ENCODE peak calls at places on chromosome 1, in seven cellular contexts. L, Q, F, Z, X, R and K are unnamed samples. For H3K9me3, the result is how much of the 10 kb centered on the place peaks cover.

GRCh38 chr1:205235921-205236320 is 8.2 kb downstream of the TMCC2 start:
- DNase-seq in Q (no peak), F (no peak), L (no peak), X (no peak), R (no peak), Z (no peak), K (no peak)

GRCh38 chr1:1084028-1084371 is 9.9 kb upstream of the RNF223 start:
- DNase-seq in Z (no peak), F (peak), L (no peak), X (no peak), R (no peak), Q (no peak), K (peak)

GRCh38 chr1:235763962-235764361 is 102.7 kb downstream of the LYST start:
- DNase-seq in X (no peak), R (no peak), Q (no peak), Z (no peak), L (no peak), F (no peak), K (no peak)

GRCh38 chr1:218699411-218699810 is 354.3 kb downstream of the TGFB2 start:
- DNase-seq in X (peak), R (no peak), L (no peak), Z (no peak), Q (no peak), F (no peak), K (no peak)

GRCh38 chr1:25617626-25618432 is 1.2 kb downstream of the MAN1C1 start:
- DNase-seq in Q (peak), Z (no peak), L (no peak), R (no peak), F (peak), X (no peak), K (peak)

GRCh38 chr1:81513796-81514354 is 286.9 kb upstream of the ADGRL2 start:
- DNase-seq in X (no peak), L (no peak), R (no peak), Q (no peak), F (no peak), Z (no peak), K (no peak)

GRCh38 chr1:174032823-174033222 is 10.7 kb upstream of the RC3H1 start:
- DNase-seq in Z (no peak), R (no peak), L (no peak), F (no peak), Q (no peak), X (peak), K (no peak)

GRCh38 chr1:155136728-155137127 is 1.1 kb downstream of the SLC50A1 start:
- DNase-seq in Z (no peak), X (no peak), L (no peak), Q (no peak), R (no peak), F (no peak), K (no peak)

GRCh38 chr1:37629008-37629407 is 5.7 kb downstream of the RSPO1 start:
- DNase-seq in L (no peak), Q (no peak), X (no peak), Z (no peak), F (no peak), R (no peak), K (no peak)

GRCh38 chr1:12185036-12185435 is 18.2 kb downstream of the TNFRSF1B start:
- DNase-seq in L (no peak), F (no peak), X (no peak), R (no peak), Q (no peak), Z (no peak), K (peak)

GRCh38 chr1:227946624-227947424 is 908 bp downstream of the WNT9A start:
- DNase-seq in Q (peak), X (peak), Z (peak), R (no peak), L (no peak), F (peak), K (peak)

GRCh38 chr1:160261526-160261877 is 847 bp downstream of the DCAF8 start:
- DNase-seq in Z (peak), R (peak), Q (peak), L (no peak), F (no peak), X (peak), K (no peak)

GRCh38 chr1:53465023-53465957 is 6.1 kb downstream of the DMRTB1 start:
- DNase-seq in F (no peak), R (no peak), Z (no peak), L (no peak), X (no peak), Q (no peak), K (no peak)

GRCh38 chr1:163980391-163980790 is 578.6 kb upstream of the PBX1 start:
- DNase-seq in Z (no peak), R (no peak), X (no peak), Q (no peak), L (no peak), F (no peak), K (no peak)

GRCh38 chr1:185862235-185862634 is 128.0 kb downstream of the HMCN1 start:
- DNase-seq in R (no peak), L (no peak), X (peak), F (no peak), Z (no peak), Q (no peak), K (no peak)

GRCh38 chr1:105398909-105399308 is 1649.2 kb downstream of the AMY1C start:
- DNase-seq in Q (no peak), F (no peak), L (no peak), R (no peak), Z (no peak), X (no peak), K (no peak)

GRCh38 chr1:20141001-20141400 is 1.9 kb downstream of the PLA2G2F start:
- DNase-seq in Q (no peak), X (no peak), Z (no peak), F (peak), L (no peak), R (no peak), K (no peak)

GRCh38 chr1:224182057-224182865 is 779 bp upstream of the DEGS1 start:
- DNase-seq in R (peak), X (no peak), Q (no peak), L (no peak), F (no peak), Z (peak), K (no peak)

GRCh38 chr1:231918239-231919015 is 291.8 kb downstream of the DISC1 start:
- DNase-seq in Z (no peak), F (no peak), X (peak), R (peak), Q (no peak), L (no peak), K (no peak)

GRCh38 chr1:84721152-84721551 is 30.9 kb upstream of the SSX2IP start:
- DNase-seq in Q (no peak), F (no peak), R (no peak), Z (no peak), X (no peak), L (no peak), K (no peak)

GRCh38 chr1:225304996-225305395 is 122.8 kb downstream of the LBR start:
- DNase-seq in Q (no peak), F (no peak), L (no peak), X (no peak), Z (no peak), R (no peak), K (no peak)

GRCh38 chr1:42975561-42976225 is 17.0 kb upstream of the SLC2A1 start:
- DNase-seq in F (no peak), R (no peak), Z (no peak), Q (no peak), L (no peak), X (no peak), K (no peak)

GRCh38 chr1:205423248-205423647 is 1.4 kb upstream of the LEMD1 start:
- DNase-seq in Q (no peak), Z (no peak), L (no peak), R (no peak), X (no peak), F (no peak), K (no peak)

GRCh38 chr1:23539698-23540266 is 8.7 kb upstream of the E2F2 start:
- DNase-seq in F (peak), R (peak), Z (peak), L (peak), X (peak), Q (peak), K (peak)

GRCh38 chr1:44524180-44524579 is 119.1 kb downstream of the RNF220 start:
- DNase-seq in X (no peak), L (no peak), R (no peak), F (no peak), Q (no peak), Z (no peak), K (no peak)
- H3K4me3 ChIP-seq in X (no peak), L (no peak), R (no peak), F (no peak), Q (no peak), Z (no peak), K (peak)

GRCh38 chr1:247843411-247843810 is 1.7 kb upstream of the OR11L1 start:
- DNase-seq in L (no peak), Z (no peak), X (no peak), F (no peak), R (no peak), Q (no peak), K (no peak)

GRCh38 chr1:247841796-247842195 is at the start of gene OR11L1:
- DNase-seq in Z (no peak), Q (no peak), X (no peak), R (no peak), F (no peak), L (no peak), K (no peak)

GRCh38 chr1:247845011-247845692 is 3.5 kb upstream of the OR11L1 start:
- DNase-seq in Z (no peak), Q (no peak), L (no peak), X (no peak), F (no peak), R (no peak), K (no peak)

GRCh38 chr1:247845693-247846017 is 4.0 kb upstream of the OR11L1 start:
- DNase-seq in R (no peak), Z (no peak), F (no peak), X (no peak), L (no peak), Q (no peak), K (no peak)

DNA sequence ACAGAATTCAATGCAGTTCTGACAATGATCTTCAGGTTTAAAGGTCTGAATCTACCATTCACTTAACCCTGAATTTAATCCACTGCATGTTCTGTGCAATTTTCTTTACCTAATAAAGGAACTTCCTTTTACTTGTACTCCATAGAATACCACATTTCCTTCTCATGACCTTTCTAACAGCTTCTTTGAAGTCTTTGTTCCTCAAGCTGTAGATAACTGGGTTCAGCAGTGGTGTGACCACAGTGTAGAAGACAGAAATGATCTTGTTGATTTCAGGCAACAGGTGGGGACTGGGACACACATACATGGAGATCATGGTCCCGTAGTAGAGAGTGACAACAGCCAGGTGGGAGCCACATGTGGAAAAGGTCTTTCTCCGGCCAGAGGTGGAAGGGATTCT is 877 bp downstream of the OR11L1 start:
- DNase-seq in Z (no peak), L (no peak), F (no peak), X (no peak), Q (no peak), R (no peak), K (no peak)
- H3K9me3 ChIP-seq in Z (under half), L (under half), F (under half), X (under half), Q (under half), R (under half), K (under half)

GRCh38 chr1:202625416-202626360 is 84.6 kb downstream of the SYT2 start:
- DNase-seq in R (no peak), Z (peak), F (peak), X (peak), L (no peak), Q (peak), K (peak)
- H3K4me3 ChIP-seq in R (no peak), Z (no peak), F (no peak), X (no peak), L (no peak), Q (no peak), K (no peak)

GRCh38 chr1:247165674-247166073 is 6.1 kb downstream of the ZNF124 start:
- DNase-seq in R (no peak), Z (no peak), Q (no peak), X (no peak), L (no peak), F (no peak), K (no peak)
- H3K9me3 ChIP-seq in R (under half), Z (under half), Q (under half), X (under half), L (under half), F (under half), K (under half)

GRCh38 chr1:153944005-153944821 is 2.3 kb downstream of the DENND4B start:
- DNase-seq in F (no peak), Q (no peak), X (no peak), L (no peak), R (no peak), Z (no peak), K (peak)
- H3K4me3 ChIP-seq in F (no peak), Q (no peak), X (no peak), L (peak), R (peak), Z (peak), K (no peak)